ENCODE peak calls at places on chromosomes 12 and 14, in ten cellular contexts. J is body of pancreas; K is anterior cingulate cortex; S is H4; L is T-helper 2 cell; F is heart left ventricle; Z is progenitor cell of endocrine pancreas; H is fibroblast of the aortic adventitia; Q is brain microvascular endothelial cell; A is activated CD4-positive, CD25-positive, alpha-beta regulatory T cell. X is an unnamed sample.

GRCh38 chr14:51457858-51458562 is 193.7 kb upstream of the FRMD6 start:
- DNase-seq in J (no peak), K (no peak), S (no peak), L (no peak), F (no peak), Z (no peak), H (no peak), Q (peak), A (no peak), X (no peak)

GRCh38 chr12:12294215-12295005 is 27.6 kb upstream of the LRP6 start:
- DNase-seq in J (peak), K (no peak), S (no peak), L (no peak), F (no peak), Z (no peak), H (peak), Q (no peak), A (no peak), X (no peak)

GRCh38 chr12:116559330-116560080 is at the start of gene MAP1LC3B2:
- DNase-seq in J (peak), K (no peak), S (peak), L (peak), F (peak), Z (no peak), H (peak), Q (peak), A (peak), X (no peak)

GRCh38 chr14:37599527-37600368 is 4.3 kb downstream of the TTC6 start:
- DNase-seq in J (no peak), K (no peak), S (no peak), L (no peak), F (no peak), Z (no peak), H (no peak), Q (no peak), A (no peak), X (no peak)

GRCh38 chr12:72102150-72102549 is 163.5 kb downstream of the TPH2 start:
- DNase-seq in J (no peak), K (no peak), S (no peak), L (no peak), F (no peak), Z (no peak), H (no peak), Q (no peak), A (no peak), X (no peak)

GRCh38 chr14:23366163-23366921 is 1.4 kb upstream of the EFS start:
- DNase-seq in J (peak), K (no peak), S (no peak), L (no peak), F (peak), Z (peak), H (no peak), Q (no peak), A (no peak), X (peak)

GRCh38 chr12:57476162-57476992 is 3.3 kb downstream of the ARHGAP9 start:
- DNase-seq in J (no peak), K (no peak), S (no peak), L (peak), F (no peak), Z (no peak), H (no peak), Q (no peak), A (peak), X (no peak)

GRCh38 chr12:81255947-81256346 is 178.1 kb downstream of the ACSS3 start:
- DNase-seq in J (no peak), K (no peak), S (no peak), L (no peak), F (no peak), Z (no peak), H (no peak), Q (no peak), A (no peak), X (no peak)

GRCh38 chr14:92414685-92415084 is 91.7 kb downstream of the SLC24A4 start:
- DNase-seq in J (peak), K (no peak), S (no peak), L (no peak), F (no peak), Z (no peak), H (no peak), Q (no peak), A (no peak), X (no peak)

GRCh38 chr14:95185452-95186392 is 28.4 kb upstream of the DICER1 start:
- DNase-seq in J (peak), K (no peak), S (peak), L (no peak), F (peak), Z (no peak), H (peak), Q (peak), A (no peak), X (no peak)

GRCh38 chr14:81991998-81992397 is 458.3 kb upstream of the SEL1L start:
- DNase-seq in J (peak), K (no peak), S (no peak), L (no peak), F (no peak), Z (no peak), H (no peak), Q (no peak), A (no peak), X (no peak)

GRCh38 chr12:51056242-51056641 is 8.1 kb downstream of the LETMD1 start:
- DNase-seq in J (no peak), K (no peak), S (peak), L (no peak), F (no peak), Z (no peak), H (peak), Q (peak), A (no peak), X (no peak)

GRCh38 chr14:23539209-23539866 is 12.2 kb downstream of the ZFHX2 start:
- DNase-seq in J (no peak), K (no peak), S (peak), L (no peak), F (no peak), Z (peak), H (peak), Q (peak), A (no peak), X (peak)

GRCh38 chr12:49094104-49094948 is at the start of gene DHH:
- DNase-seq in J (peak), K (no peak), S (no peak), L (no peak), F (peak), Z (no peak), H (no peak), Q (no peak), A (no peak), X (no peak)

GRCh38 chr14:22099942-22100763 is 426.5 kb upstream of the OR4E1 start:
- DNase-seq in J (peak), K (no peak), S (peak), L (peak), F (peak), Z (peak), H (peak), Q (peak), A (peak), X (no peak)

GRCh38 chr12:41604830-41605229 is 416.7 kb downstream of the PDZRN4 start:
- DNase-seq in J (peak), K (no peak), S (peak), L (no peak), F (no peak), Z (no peak), H (no peak), Q (no peak), A (no peak), X (no peak)

GRCh38 chr12:15701721-15702156 is 87.4 kb downstream of the EPS8 start:
- DNase-seq in J (no peak), K (no peak), S (no peak), L (no peak), F (no peak), Z (no peak), H (peak), Q (peak), A (no peak), X (no peak)

GRCh38 chr12:111089616-111090015 is 169.2 kb upstream of the MYL2 start:
- DNase-seq in J (no peak), K (no peak), S (no peak), L (no peak), F (no peak), Z (no peak), H (no peak), Q (no peak), A (no peak), X (no peak)

GRCh38 chr14:61911534-61911933 is 149.3 kb downstream of the SNAPC1 start:
- DNase-seq in J (peak), K (no peak), S (no peak), L (no peak), F (no peak), Z (no peak), H (no peak), Q (no peak), A (no peak), X (no peak)

GRCh38 chr14:68968051-68968450 is 11.1 kb downstream of the ACTN1 start:
- DNase-seq in J (no peak), K (no peak), S (no peak), L (no peak), F (no peak), Z (no peak), H (no peak), Q (peak), A (peak), X (no peak)

X was measured in D721Med.